ENCODE peak calls at places on chromosomes 1 and 21, in ten cellular contexts. O is ovary, U is testis, N is A172, R is SW 1271, E is mesothelial cell of epicardium, H is COR-L47, T is pancreas, Z is T-cell, K is left cardiac atrium. A is an unnamed sample.
A peak's percentile ranks its signal among the peaks of the same experiment; 100 is the strongest.

GRCh38 chr1:168960595-168960994 is 145.9 kb upstream of the ATP1B1 start:
- DNase-seq in O (no peak), U (peak; percentile 58), N (peak; percentile 38), R (no peak), E (no peak), H (peak; percentile 32), T (no peak), Z (no peak), K (no peak), A (no peak)

GRCh38 chr1:43509740-43510375 is 20.8 kb upstream of the PTPRF start:
- DNase-seq in O (no peak), U (no peak), N (no peak), R (no peak), E (peak; percentile 16), H (no peak), T (no peak), Z (no peak), K (no peak), A (peak; percentile 59)

GRCh38 chr1:220527279-220528048 is 472 bp upstream of the MARK1 start:
- DNase-seq in O (no peak), U (peak; percentile 82), N (no peak), R (no peak), E (no peak), H (peak; percentile 31), T (peak; percentile 13), Z (no peak), K (peak; percentile 38), A (peak; percentile 52)

GRCh38 chr1:14929547-14930223 is 223.9 kb upstream of the TMEM51 start:
- DNase-seq in O (peak; percentile 55), U (peak; percentile 69), N (peak; percentile 54), R (no peak), E (peak; percentile 53), H (peak; percentile 42), T (no peak), Z (no peak), K (no peak), A (peak; percentile 74)

GRCh38 chr1:209155556-209155955 is 428.0 kb upstream of the CAMK1G start:
- DNase-seq in O (no peak), U (no peak), N (peak; percentile 35), R (no peak), E (no peak), H (no peak), T (no peak), Z (no peak), K (no peak), A (no peak)

GRCh38 chr1:1721201-1721600 is 3.0 kb downstream of the CDK11A start:
- DNase-seq in O (no peak), U (peak; percentile 1), N (no peak), R (no peak), E (no peak), H (no peak), T (no peak), Z (no peak), K (no peak), A (no peak)

GRCh38 chr1:3857791-3858129 is 484 bp downstream of the DFFB start:
- DNase-seq in O (peak; percentile 38), U (no peak), N (no peak), R (no peak), E (no peak), H (no peak), T (no peak), Z (no peak), K (no peak), A (no peak)

GRCh38 chr1:53398091-53398490 is 61.1 kb upstream of the DMRTB1 start:
- DNase-seq in O (no peak), U (no peak), N (no peak), R (no peak), E (peak; percentile 26), H (no peak), T (no peak), Z (no peak), K (no peak), A (no peak)

GRCh38 chr1:202351725-202352124 is 3.2 kb downstream of the PPP1R12B start:
- DNase-seq in O (no peak), U (no peak), N (no peak), R (no peak), E (no peak), H (no peak), T (no peak), Z (no peak), K (no peak), A (no peak)

GRCh38 chr1:47951026-47951425 is 46.2 kb downstream of the TRABD2B start:
- DNase-seq in O (no peak), U (no peak), N (no peak), R (no peak), E (no peak), H (no peak), T (no peak), Z (no peak), K (no peak), A (no peak)

GRCh38 chr1:175000697-175001187 is 995 bp downstream of the CACYBP start:
- DNase-seq in O (no peak), U (no peak), N (no peak), R (no peak), E (no peak), H (no peak), T (no peak), Z (no peak), K (no peak), A (no peak)

GRCh38 chr1:58908539-58909161 is 124.8 kb upstream of the JUN start:
- DNase-seq in O (no peak), U (no peak), N (no peak), R (no peak), E (no peak), H (no peak), T (no peak), Z (no peak), K (no peak), A (no peak)

GRCh38 chr1:239164451-239165180 is 221.8 kb upstream of the CHRM3 start:
- DNase-seq in O (no peak), U (no peak), N (peak; percentile 6), R (no peak), E (no peak), H (no peak), T (no peak), Z (no peak), K (no peak), A (no peak)

GRCh38 chr1:27357281-27358037 is 9.3 kb downstream of the MAP3K6 start:
- DNase-seq in O (peak; percentile 75), U (peak; percentile 82), N (no peak), R (no peak), E (peak; percentile 90), H (peak; percentile 36), T (peak; percentile 78), Z (peak; percentile 81), K (peak; percentile 78), A (peak; percentile 88)

GRCh38 chr1:184650177-184650866 is 104.3 kb downstream of the EDEM3 start:
- DNase-seq in O (no peak), U (no peak), N (no peak), R (no peak), E (no peak), H (no peak), T (no peak), Z (no peak), K (no peak), A (no peak)

GRCh38 chr1:108897865-108898720 is 21.3 kb downstream of the GPSM2 start:
- DNase-seq in O (no peak), U (peak; percentile 40), N (peak; percentile 52), R (peak; percentile 3), E (no peak), H (peak; percentile 45), T (no peak), Z (peak; percentile 29), K (no peak), A (peak; percentile 66)

GRCh38 chr21:43322805-43323204 is 104.1 kb downstream of the SIK1 start:
- DNase-seq in O (no peak), U (peak; percentile 55), N (no peak), R (no peak), E (no peak), H (no peak), T (no peak), Z (no peak), K (no peak), A (no peak)

GRCh38 chr21:35227774-35228173 is 178.7 kb upstream of the RUNX1 start:
- DNase-seq in O (no peak), U (no peak), N (no peak), R (no peak), E (no peak), H (peak; percentile 68), T (no peak), Z (no peak), K (no peak), A (no peak)

GRCh38 chr1:26291433-26291832 is 11.5 kb downstream of the SH3BGRL3 start:
- DNase-seq in O (no peak), U (no peak), N (no peak), R (no peak), E (no peak), H (no peak), T (no peak), Z (no peak), K (no peak), A (no peak)

GRCh38 chr21:29144736-29145353 is 14.4 kb downstream of the MAP3K7CL start:
- DNase-seq in O (no peak), U (no peak), N (no peak), R (no peak), E (no peak), H (no peak), T (no peak), Z (no peak), K (no peak), A (no peak)

GRCh38 chr1:214441119-214441518 is 110.3 kb downstream of the PTPN14 start:
- DNase-seq in O (no peak), U (no peak), N (no peak), R (no peak), E (no peak), H (no peak), T (no peak), Z (no peak), K (no peak), A (no peak)

GRCh38 chr1:51063121-51063520 is 38.9 kb upstream of the C1orf185 start:
- DNase-seq in O (no peak), U (no peak), N (peak; percentile 89), R (peak; percentile 48), E (no peak), H (no peak), T (no peak), Z (no peak), K (no peak), A (no peak)

GRCh38 chr1:9196129-9197040 is 38.2 kb upstream of the H6PD start:
- DNase-seq in O (peak; percentile 78), U (peak; percentile 82), N (peak; percentile 72), R (no peak), E (peak; percentile 71), H (peak; percentile 30), T (peak; percentile 59), Z (peak; percentile 48), K (peak; percentile 80), A (peak; percentile 85)